ENCODE peak calls at places on chromosomes 3 and 15, in six cellular contexts. G is psoas muscle, H is Peyer's patch, D is body of pancreas, B is Panc1, Z is AG04450. S is an unnamed sample. For H3K9me3, the result is how much of the 10 kb centered on the place peaks cover.

GRCh38 chr15:48798319-48798718 is 12.6 kb downstream of the CEP152 start:
- DNase-seq in D (no peak), B (no peak), G (no peak), Z (no peak), H (no peak), S (no peak)

GRCh38 chr3:21073561-21073960 is 677.4 kb downstream of the ZNF385D start:
- DNase-seq in D (no peak), G (no peak), H (no peak), Z (no peak), B (no peak), S (no peak)

GRCh38 chr15:62390793-62391543 is 225.9 kb upstream of the C2CD4B start:
- DNase-seq in Z (no peak), G (peak), H (peak), B (no peak), D (peak), S (peak)

GRCh38 chr3:39065197-39065596 is 13.4 kb downstream of the WDR48 start:
- DNase-seq in B (peak), G (no peak), Z (no peak), H (peak), D (no peak), S (peak)

GRCh38 chr15:73760330-73760729 is 7.2 kb upstream of the INSYN1 start:
- DNase-seq in Z (no peak), D (no peak), H (no peak), B (no peak), G (no peak), S (no peak)

GRCh38 chr3:178382388-178383061 is 153.7 kb upstream of the KCNMB2 start:
- DNase-seq in H (no peak), Z (peak), B (no peak), G (no peak), D (no peak), S (peak)

GRCh38 chr15:67201136-67201535 is 53.3 kb downstream of the AAGAB start:
- DNase-seq in D (no peak), B (no peak), H (no peak), G (no peak), Z (no peak), S (no peak)

GRCh38 chr3:1953519-1953918 is 145.1 kb upstream of the CNTN4 start:
- DNase-seq in Z (no peak), G (no peak), H (no peak), B (no peak), D (no peak), S (no peak)

GRCh38 chr3:113153499-113154107 is 57.8 kb upstream of the BOC start:
- DNase-seq in H (no peak), Z (no peak), G (no peak), D (no peak), B (no peak), S (no peak)

GRCh38 chr15:29612096-29612495 is 210.2 kb downstream of the TJP1 start:
- DNase-seq in G (no peak), D (no peak), Z (peak), H (no peak), B (no peak), S (no peak)

GRCh38 chr3:180018588-180018987 is 18.1 kb downstream of the PEX5L start:
- DNase-seq in H (no peak), D (no peak), G (no peak), B (no peak), Z (no peak), S (no peak)

GRCh38 chr3:13137808-13138565 is 64.8 kb upstream of the IQSEC1 start:
- DNase-seq in B (no peak), D (peak), H (peak), Z (no peak), G (no peak), S (peak)

GRCh38 chr3:129231331-129232119 is 17.9 kb upstream of the COPG1 start:
- DNase-seq in B (peak), D (no peak), H (no peak), G (no peak), Z (no peak), S (no peak)

GRCh38 chr3:64216706-64217105 is 8.6 kb downstream of the PRICKLE2 start:
- DNase-seq in B (no peak), H (no peak), D (no peak), Z (no peak), G (no peak), S (no peak)

GRCh38 chr3:124201786-124202185 is 209.9 kb upstream of the ROPN1 start:
- DNase-seq in B (no peak), H (no peak), D (no peak), Z (no peak), G (no peak), S (no peak)

GRCh38 chr3:146598486-146598885 is 6.7 kb downstream of the PLSCR5 start:
- DNase-seq in Z (no peak), G (no peak), H (no peak), B (no peak), D (no peak), S (no peak)

GRCh38 chr3:40398346-40398745 is 11.4 kb downstream of the ENTPD3 start:
- DNase-seq in B (no peak), H (no peak), G (no peak), D (peak), Z (no peak), S (no peak)

GRCh38 chr15:80691575-80691974 is 3.5 kb upstream of the ABHD17C start:
- DNase-seq in G (no peak), Z (no peak), H (no peak), B (no peak), D (no peak), S (no peak)

GRCh38 chr15:67906382-67906781 is 66.5 kb upstream of the RNU6-1 start:
- DNase-seq in G (no peak), B (no peak), D (no peak), H (no peak), Z (no peak), S (no peak)

GRCh38 chr15:47622058-47622457 is 95.2 kb upstream of the SEMA6D start:
- DNase-seq in G (no peak), Z (no peak), H (no peak), B (no peak), D (no peak), S (no peak)

GRCh38 chr15:92906563-92907081 is 6.5 kb downstream of the CHD2 start:
- DNase-seq in B (no peak), D (no peak), G (no peak), H (peak), Z (no peak), S (no peak)
- H3K4me3 ChIP-seq in B (peak), D (no peak), G (peak), H (no peak), Z (no peak), S (no peak)

GRCh38 chr15:26392956-26393355 is 379.9 kb downstream of the GABRB3 start:
- DNase-seq in D (no peak), G (no peak), B (no peak), H (no peak), Z (no peak), S (no peak)
- H3K9me3 ChIP-seq in D (under half), G (under half), B (under half), H (under half), Z (under half), S (under half)

GRCh38 chr3:72395654-72396415 is 452.4 kb downstream of the SHQ1 start:
- DNase-seq in G (no peak), H (no peak), D (no peak), Z (no peak), B (no peak), S (no peak)
- H3K4me3 ChIP-seq in G (no peak), H (no peak), D (no peak), Z (no peak), B (no peak), S (no peak)

GRCh38 chr3:76365284-76365683 is 579.9 kb upstream of the ZNF717 start:
- DNase-seq in G (no peak), B (no peak), D (no peak), H (no peak), Z (no peak), S (no peak)

GRCh38 chr3:76362643-76363042 is 577.3 kb upstream of the ZNF717 start:
- DNase-seq in G (no peak), Z (no peak), D (no peak), B (no peak), H (no peak), S (no peak)

DNA sequence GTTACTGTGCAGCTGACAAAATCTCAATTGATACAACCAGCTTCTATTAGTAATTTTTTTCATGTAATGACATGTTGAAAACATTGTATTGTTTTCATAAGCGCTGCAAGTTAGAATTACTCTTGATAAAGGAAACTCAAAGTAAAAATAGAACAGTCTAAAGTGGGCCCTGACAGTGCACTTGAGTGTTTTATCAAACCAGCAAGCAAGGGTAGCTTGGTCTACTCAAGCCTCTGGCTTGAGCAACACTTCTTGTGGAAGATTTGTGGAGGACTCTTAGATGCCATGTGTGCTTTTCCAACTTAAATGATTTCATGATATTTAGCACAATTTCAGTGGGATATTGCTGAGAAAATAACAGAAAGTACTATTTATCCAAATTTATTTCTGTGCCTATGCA is 575.7 kb upstream of the ZNF717 start:
- DNase-seq in B (no peak), G (no peak), H (no peak), D (no peak), Z (no peak), S (no peak)
- H3K9me3 ChIP-seq in B (under half), G (under half), H (under half), D (under half), Z (under half), S (under half)

GRCh38 chr3:159816507-159816906 is 172.1 kb upstream of the IL12A start:
- DNase-seq in Z (no peak), D (no peak), B (no peak), H (no peak), G (no peak), S (no peak)
- H3K4me3 ChIP-seq in Z (no peak), D (no peak), B (no peak), H (no peak), G (no peak), S (no peak)

GRCh38 chr3:44721231-44722102 is 8.0 kb upstream of the ZNF501 start:
- DNase-seq in B (no peak), D (no peak), H (no peak), Z (no peak), G (no peak), S (no peak)

GRCh38 chr3:44722103-44722401 is 7.4 kb upstream of the ZNF501 start:
- DNase-seq in D (no peak), H (no peak), B (no peak), Z (no peak), G (no peak), S (no peak)
- H3K9me3 ChIP-seq in D (under half), H (under half), B (under half), Z (half or more), G (half or more), S (under half)

GRCh38 chr15:38144921-38145320 is 107.7 kb upstream of the SPRED1 start:
- DNase-seq in G (no peak), B (no peak), Z (no peak), D (no peak), H (no peak), S (no peak)
- H3K4me3 ChIP-seq in G (no peak), B (no peak), Z (no peak), D (no peak), H (no peak), S (no peak)

GRCh38 chr3:75737831-75738493 is 47.4 kb downstream of the ZNF717 start:
- DNase-seq in Z (no peak), D (no peak), B (no peak), G (no peak), H (no peak), S (no peak)
- H3K9me3 ChIP-seq in Z (half or more), D (under half), B (under half), G (half or more), H (under half), S (under half)

S was measured in Caco-2.